ENCODE peak calls at places on chromosomes 6 and 20, in eight cellular contexts. N is T-helper 2 cell; Y is AG08396; A is iPS-NIHi11; J is Right ventricle myocardium superior; F is stimulated activated effector memory CD8-positive, alpha-beta T cell treated with anti-CD3 and anti-CD28 coated beads, Interleukin-12 subunit alpha, Interleukin-12 subunit beta, amount 100 ng/mL, for 72 hours; M is stimulated activated CD4-positive, alpha-beta T cell treated with anti-CD3 and anti-CD28 coated beads, Interleukin-12 subunit alpha, Interleukin-12 subunit beta, amount 100 ng/mL, for 48 hours; H is GM20000. T is an unnamed sample.

GRCh38 chr6:165883851-165884640 is 221.0 kb upstream of the PDE10A start:
- DNase-seq in N (no peak), Y (peak; percentile 28), A (no peak), J (no peak), F (no peak), M (no peak), H (no peak), T (no peak)

GRCh38 chr20:5933802-5934436 is 16.4 kb downstream of the TRMT6 start:
- DNase-seq in N (no peak), Y (no peak), A (peak; percentile 33), J (no peak), F (no peak), M (no peak), H (peak; percentile 63), T (no peak)

GRCh38 chr20:60882776-60883303 is 369.2 kb upstream of the CDH4 start:
- DNase-seq in N (no peak), Y (no peak), A (no peak), J (no peak), F (no peak), M (no peak), H (no peak), T (no peak)

GRCh38 chr6:72401865-72402264 is 220.0 kb upstream of the KCNQ5 start:
- DNase-seq in N (no peak), Y (no peak), A (no peak), J (no peak), F (no peak), M (no peak), H (no peak), T (no peak)

GRCh38 chr6:14270925-14271791 is 153.6 kb downstream of the CD83 start:
- DNase-seq in N (no peak), Y (peak; percentile 63), A (no peak), J (no peak), F (no peak), M (peak; percentile 39), H (no peak), T (no peak)

GRCh38 chr6:108348655-108349349 is 53.9 kb downstream of the AFG1L start:
- DNase-seq in N (no peak), Y (no peak), A (no peak), J (no peak), F (no peak), M (no peak), H (peak; percentile 74), T (no peak)

GRCh38 chr20:45211569-45212474 is 5.0 kb downstream of the SEMG1 start:
- DNase-seq in N (no peak), Y (no peak), A (no peak), J (no peak), F (no peak), M (no peak), H (no peak), T (no peak)

GRCh38 chr20:60693513-60694133 is 558.4 kb upstream of the CDH4 start:
- DNase-seq in N (no peak), Y (no peak), A (peak; percentile 33), J (no peak), F (no peak), M (no peak), H (no peak), T (no peak)

GRCh38 chr6:78093861-78094360 is 441.1 kb downstream of the MEI4 start:
- DNase-seq in N (no peak), Y (no peak), A (no peak), J (no peak), F (no peak), M (no peak), H (no peak), T (no peak)

GRCh38 chr6:34575326-34575725 is 19.2 kb upstream of the SPDEF start:
- DNase-seq in N (no peak), Y (peak; percentile 4), A (peak; percentile 76), J (no peak), F (no peak), M (no peak), H (no peak), T (no peak)

GRCh38 chr20:40339661-40340449 is 349.2 kb downstream of the MAFB start:
- DNase-seq in N (no peak), Y (no peak), A (no peak), J (peak; percentile 66), F (no peak), M (no peak), H (no peak), T (peak; percentile 67)

GRCh38 chr20:23702021-23702420 is 13.2 kb upstream of the CST4 start:
- DNase-seq in N (no peak), Y (no peak), A (no peak), J (no peak), F (no peak), M (no peak), H (no peak), T (no peak)

GRCh38 chr6:156956286-156956685 is 179.1 kb downstream of the ARID1B start:
- DNase-seq in N (no peak), Y (no peak), A (no peak), J (no peak), F (no peak), M (no peak), H (no peak), T (no peak)

GRCh38 chr6:91020741-91021140 is 433.9 kb upstream of the MAP3K7 start:
- DNase-seq in N (no peak), Y (no peak), A (no peak), J (no peak), F (no peak), M (no peak), H (peak; percentile 20), T (no peak)